ENCODE peak calls at places on chromosome 18, in six cellular contexts. One of them, this sample, is unnamed.

GRCh38 chr18:11995445-11996189 is 14.3 kb downstream of the IMPA2 start:
- DNase-seq in right cardiac atrium: peak
- DNase-seq in WTC11: peak
- DNase-seq in NCI-H2171: no peak
- DNase-seq in B cell: peak
- DNase-seq in astrocyte of the cerebellum: peak
- DNase-seq in this sample: no peak

GRCh38 chr18:64403784-64404498 is 255.1 kb upstream of the LINC00305 start:
- DNase-seq in astrocyte of the cerebellum: no peak
- DNase-seq in B cell: no peak
- DNase-seq in right cardiac atrium: no peak
- DNase-seq in WTC11: no peak
- DNase-seq in NCI-H2171: no peak
- DNase-seq in this sample: no peak

GRCh38 chr18:39564716-39565115 is 1999.1 kb upstream of the CELF4 start:
- DNase-seq in B cell: no peak
- DNase-seq in WTC11: no peak
- DNase-seq in right cardiac atrium: no peak
- DNase-seq in NCI-H2171: no peak
- DNase-seq in astrocyte of the cerebellum: no peak
- DNase-seq in this sample: no peak

GRCh38 chr18:79903071-79903635 is 48.3 kb downstream of the SLC66A2 start:
- DNase-seq in astrocyte of the cerebellum: no peak
- DNase-seq in right cardiac atrium: no peak
- DNase-seq in B cell: peak
- DNase-seq in NCI-H2171: no peak
- DNase-seq in WTC11: no peak
- DNase-seq in this sample: no peak

GRCh38 chr18:8293184-8293583 is 316.1 kb upstream of the RAB12 start:
- DNase-seq in right cardiac atrium: no peak
- DNase-seq in B cell: no peak
- DNase-seq in astrocyte of the cerebellum: no peak
- DNase-seq in NCI-H2171: no peak
- DNase-seq in WTC11: no peak
- DNase-seq in this sample: no peak

GRCh38 chr18:50356036-50356945 is 18.6 kb upstream of the SKA1 start:
- DNase-seq in right cardiac atrium: no peak
- DNase-seq in astrocyte of the cerebellum: no peak
- DNase-seq in NCI-H2171: no peak
- DNase-seq in WTC11: no peak
- DNase-seq in B cell: no peak
- DNase-seq in this sample: no peak

GRCh38 chr18:36499938-36500337 is 202.4 kb downstream of the FHOD3 start:
- DNase-seq in NCI-H2171: no peak
- DNase-seq in B cell: no peak
- DNase-seq in right cardiac atrium: no peak
- DNase-seq in astrocyte of the cerebellum: peak
- DNase-seq in WTC11: no peak
- DNase-seq in this sample: no peak

GRCh38 chr18:79766308-79766707 is 31.4 kb upstream of the KCNG2 start:
- DNase-seq in B cell: no peak
- DNase-seq in astrocyte of the cerebellum: no peak
- DNase-seq in NCI-H2171: peak
- DNase-seq in right cardiac atrium: no peak
- DNase-seq in WTC11: no peak
- DNase-seq in this sample: no peak

GRCh38 chr18:8721716-8722115 is 16.4 kb downstream of the MTCL1 start:
- DNase-seq in B cell: no peak
- DNase-seq in right cardiac atrium: no peak
- DNase-seq in astrocyte of the cerebellum: no peak
- DNase-seq in WTC11: no peak
- DNase-seq in NCI-H2171: no peak
- DNase-seq in this sample: no peak

GRCh38 chr18:9763876-9764605 is 55.9 kb downstream of the RAB31 start:
- DNase-seq in WTC11: no peak
- DNase-seq in astrocyte of the cerebellum: peak
- DNase-seq in right cardiac atrium: no peak
- DNase-seq in B cell: no peak
- DNase-seq in NCI-H2171: no peak
- DNase-seq in this sample: no peak

GRCh38 chr18:39966275-39966674 is 1988.8 kb upstream of the PIK3C3 start:
- DNase-seq in astrocyte of the cerebellum: no peak
- DNase-seq in right cardiac atrium: no peak
- DNase-seq in B cell: no peak
- DNase-seq in NCI-H2171: no peak
- DNase-seq in WTC11: peak
- DNase-seq in this sample: no peak

GRCh38 chr18:6056171-6056932 is 161.0 kb upstream of the TMEM200C start:
- DNase-seq in B cell: no peak
- DNase-seq in NCI-H2171: no peak
- DNase-seq in astrocyte of the cerebellum: peak
- DNase-seq in right cardiac atrium: no peak
- DNase-seq in WTC11: no peak
- DNase-seq in this sample: no peak

This sample was measured in retinal pigment epithelial cell.